ENCODE peak calls at places on chromosomes 12 and 14, in five cellular contexts. K is fibroblast of mammary gland; X is dorsolateral prefrontal cortex; Q is activated CD8-positive, alpha-beta T cell treated with anti-CD3 and anti-CD28 coated beads, Interleukin-2, amount 10 ng/mL, durations not matched to agents 7 days and 5 days; F is NCI-H774. A is an unnamed sample.

GRCh38 chr12:26871985-26872384 is 39.0 kb upstream of the ITPR2 start:
- DNase-seq in K (no peak), X (no peak), Q (no peak), F (no peak), A (no peak)

GRCh38 chr12:56880416-56881035 is 53.7 kb downstream of the SDR9C7 start:
- DNase-seq in K (no peak), X (no peak), Q (no peak), F (no peak), A (no peak)

GRCh38 chr12:50745861-50746260 is 18.0 kb upstream of the ATF1 start:
- DNase-seq in K (no peak), X (no peak), Q (no peak), F (no peak), A (no peak)

GRCh38 chr14:69654109-69654508 is 42.7 kb downstream of the SUSD6 start:
- DNase-seq in K (no peak), X (no peak), Q (no peak), F (no peak), A (peak; percentile 94)

GRCh38 chr14:67151082-67151666 is 38.1 kb upstream of the GARIN2 start:
- DNase-seq in K (peak; percentile 13), X (no peak), Q (no peak), F (no peak), A (peak; percentile 21)

GRCh38 chr12:79174656-79175055 is 310.1 kb downstream of the SYT1 start:
- DNase-seq in K (peak; percentile 74), X (no peak), Q (no peak), F (no peak), A (peak; percentile 54)

GRCh38 chr12:66063976-66064375 is 66.6 kb downstream of the LLPH start:
- DNase-seq in K (peak; percentile 38), X (no peak), Q (no peak), F (no peak), A (no peak)

GRCh38 chr14:100176811-100177327 is 17.4 kb upstream of the DEGS2 start:
- DNase-seq in K (no peak), X (no peak), Q (no peak), F (no peak), A (no peak)

GRCh38 chr14:64856528-64857445 is 22.9 kb downstream of the SPTB start:
- DNase-seq in K (no peak), X (no peak), Q (no peak), F (no peak), A (no peak)

GRCh38 chr12:11814362-11814761 is 164.9 kb downstream of the ETV6 start:
- DNase-seq in K (peak; percentile 74), X (peak; percentile 33), Q (no peak), F (no peak), A (no peak)

A was measured in LNCaP clone FGC.